ENCODE peak calls at places on chromosome 5, in eight cellular contexts. Q is body of pancreas; O is HFF-Myc; I is neural crest cell; R is heart left ventricle; A is PC-3; H is astrocyte of the cerebellum; E is CD8-positive, alpha-beta T cell. D is an unnamed sample.

GRCh38 chr5:7705261-7705660 is 145.7 kb downstream of the CFAP90 start:
- DNase-seq in R (no peak), E (no peak), A (no peak), O (no peak), I (peak), H (no peak), Q (no peak), D (no peak)

GRCh38 chr5:117594165-117594564 is 1019.5 kb upstream of the SEMA6A start:
- DNase-seq in H (peak), A (no peak), Q (peak), O (no peak), R (no peak), I (no peak), E (no peak), D (peak)

GRCh38 chr5:180541710-180542109 is 47.5 kb downstream of the CNOT6 start:
- DNase-seq in E (no peak), O (no peak), I (no peak), A (no peak), H (no peak), R (no peak), Q (no peak), D (no peak)

GRCh38 chr5:84274585-84275468 is 109.9 kb downstream of the EDIL3 start:
- DNase-seq in R (no peak), E (no peak), O (no peak), Q (peak), H (no peak), I (peak), A (peak), D (no peak)

GRCh38 chr5:140647042-140647341 is 438 bp downstream of the NDUFA2 start:
- DNase-seq in Q (no peak), O (no peak), R (no peak), I (no peak), E (no peak), A (no peak), H (no peak), D (no peak)

GRCh38 chr5:168978015-168978414 is 322.9 kb downstream of the SLIT3 start:
- DNase-seq in A (peak), R (no peak), Q (no peak), O (no peak), I (no peak), E (no peak), H (no peak), D (peak)

GRCh38 chr5:179624841-179625271 is 1.4 kb upstream of the HNRNPH1 start:
- DNase-seq in O (no peak), I (no peak), H (no peak), Q (peak), A (no peak), R (no peak), E (no peak), D (no peak)

GRCh38 chr5:117299940-117300339 is 725.3 kb upstream of the SEMA6A start:
- DNase-seq in E (no peak), I (no peak), Q (no peak), H (no peak), R (no peak), O (no peak), A (no peak), D (no peak)

GRCh38 chr5:99675974-99676373 is 747.2 kb upstream of the CHD1 start:
- DNase-seq in H (no peak), A (no peak), R (no peak), I (no peak), Q (no peak), E (no peak), O (no peak), D (no peak)

GRCh38 chr5:81513468-81513867 is 119.5 kb upstream of the ACOT12 start:
- DNase-seq in I (no peak), E (no peak), H (no peak), O (no peak), Q (no peak), A (no peak), R (no peak), D (no peak)

GRCh38 chr5:76426391-76426802 is 23.3 kb downstream of the IQGAP2 start:
- DNase-seq in H (no peak), O (no peak), I (no peak), Q (no peak), E (no peak), R (no peak), A (no peak), D (no peak)

GRCh38 chr5:58738336-58738735 is 155.5 kb downstream of the RAB3C start:
- DNase-seq in O (no peak), E (no peak), I (no peak), A (no peak), R (no peak), Q (no peak), H (no peak), D (no peak)

GRCh38 chr5:138032572-138033274 is at the start of gene FAM13B:
- DNase-seq in A (peak), O (no peak), H (no peak), I (peak), Q (peak), E (peak), R (peak), D (no peak)
- TF ChIP-seq CTCF in A (no peak), O (no peak), H (no peak), I (peak), Q (no peak), E (no peak), R (no peak), D (peak)

DNA sequence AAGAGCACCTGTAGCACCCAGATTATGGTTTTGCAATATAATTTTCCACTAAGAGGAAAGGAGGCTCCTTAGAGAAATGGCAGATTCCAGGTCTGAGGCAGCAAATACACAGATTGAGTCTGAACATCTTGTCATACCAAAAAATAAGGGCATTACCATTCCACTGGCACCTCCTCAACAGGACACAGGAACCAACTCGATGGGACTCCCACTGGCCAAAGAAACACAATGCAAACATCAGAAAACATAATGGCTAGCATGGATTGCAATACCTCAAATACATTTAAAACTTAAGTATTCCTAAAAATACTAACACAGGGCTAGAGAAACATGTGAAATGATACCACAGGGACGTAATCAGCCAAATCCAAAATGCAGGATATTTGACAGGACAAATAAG is 12.4 kb upstream of the RANBP17 start:
- DNase-seq in O (no peak), Q (no peak), H (no peak), A (no peak), R (no peak), I (no peak), E (no peak), D (no peak)
- TF ChIP-seq CTCF in O (no peak), Q (no peak), H (no peak), A (no peak), R (no peak), I (no peak), E (no peak), D (no peak)

DNA sequence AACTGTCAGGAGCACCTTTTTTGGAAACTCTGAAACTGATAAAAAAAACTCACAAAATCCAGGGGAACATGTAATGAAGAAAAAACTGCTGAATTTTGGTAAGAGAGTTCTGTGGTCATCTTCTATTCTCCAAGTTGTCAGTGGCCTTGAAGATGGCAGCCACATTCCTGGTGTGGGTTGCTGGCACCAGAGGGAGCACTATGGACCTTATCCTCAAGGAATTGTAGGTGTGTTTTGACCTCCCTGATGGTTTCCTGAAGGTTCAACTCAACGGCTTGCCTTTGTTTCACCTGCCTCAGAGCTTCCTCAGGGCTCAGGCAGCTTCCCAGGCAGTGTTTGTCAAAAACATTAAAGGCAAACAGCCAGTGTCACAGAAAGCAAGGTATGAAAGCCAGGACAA is 2.2 kb upstream of the SLC38A9 start:
- DNase-seq in H (no peak), O (no peak), E (no peak), I (no peak), A (no peak), R (no peak), Q (no peak), D (no peak)
- TF ChIP-seq CTCF in H (peak), O (peak), E (no peak), I (no peak), A (no peak), R (no peak), Q (no peak), D (no peak)

GRCh38 chr5:78953092-78953800 is 31.9 kb downstream of the ARSB start:
- DNase-seq in R (no peak), I (no peak), A (no peak), H (no peak), Q (no peak), E (no peak), O (peak), D (peak)
- TF ChIP-seq CTCF in R (no peak), I (no peak), A (no peak), H (no peak), Q (no peak), E (no peak), O (no peak), D (no peak)

DNA sequence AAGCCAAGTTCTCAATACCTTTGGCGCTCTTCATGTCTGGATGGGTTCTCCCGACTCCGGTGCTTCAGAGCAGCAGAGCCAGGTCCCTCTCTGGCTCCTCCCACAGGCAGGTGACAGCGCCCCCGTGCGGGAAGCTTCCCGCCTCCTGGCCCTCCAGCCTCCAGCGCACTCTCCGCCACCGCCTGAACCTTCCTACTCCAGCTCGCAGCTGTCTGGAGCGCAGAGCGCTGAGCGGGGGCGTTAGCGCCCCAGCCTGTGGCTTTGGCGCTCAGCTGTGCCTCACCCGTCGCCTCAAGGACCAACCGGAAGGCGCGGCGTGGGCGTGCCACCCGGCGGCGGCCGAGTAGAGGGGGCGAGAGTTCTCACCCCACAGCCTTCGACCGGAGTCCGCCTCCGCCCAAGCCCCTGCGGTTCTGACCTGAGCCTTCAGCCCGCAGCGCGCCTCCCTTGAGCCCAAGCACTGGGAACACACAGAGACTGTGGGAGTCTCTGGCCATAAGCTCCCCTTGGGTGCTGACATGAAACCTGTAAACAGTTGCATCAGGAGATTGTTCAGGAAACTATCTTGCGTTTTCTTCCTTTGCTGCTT is at the start of gene SLCO4C1:
- DNase-seq in A (no peak), R (peak), I (peak), O (no peak), E (peak), Q (peak), H (peak), D (no peak)
- TF ChIP-seq CTCF in A (no peak), R (peak), I (peak), O (peak), E (peak), Q (peak), H (peak), D (peak)

GRCh38 chr5:154422298-154422697 is 23.5 kb upstream of the SAP30L start:
- DNase-seq in I (no peak), O (no peak), E (no peak), H (no peak), R (no peak), Q (no peak), A (no peak), D (no peak)

GRCh38 chr5:154418344-154418820 is 27.4 kb upstream of the SAP30L start:
- DNase-seq in R (no peak), O (no peak), A (no peak), I (no peak), E (no peak), Q (no peak), H (no peak), D (no peak)

GRCh38 chr5:154419236-154419635 is 26.6 kb upstream of the SAP30L start:
- DNase-seq in Q (no peak), H (no peak), O (no peak), I (no peak), A (no peak), E (no peak), R (no peak), D (no peak)

GRCh38 chr5:154421868-154422267 is 23.9 kb upstream of the SAP30L start:
- DNase-seq in A (peak), O (no peak), Q (no peak), H (no peak), R (no peak), I (no peak), E (no peak), D (no peak)
- TF ChIP-seq CTCF in A (peak), O (peak), Q (no peak), H (peak), R (peak), I (peak), E (no peak), D (peak)

GRCh38 chr5:72147601-72148000 is 40.3 kb downstream of the MAP1B start:
- DNase-seq in O (no peak), E (no peak), I (no peak), H (no peak), R (no peak), Q (no peak), A (no peak), D (no peak)

GRCh38 chr5:72152506-72152905 is 45.2 kb downstream of the MAP1B start:
- DNase-seq in I (no peak), E (no peak), H (no peak), A (no peak), Q (no peak), R (no peak), O (no peak), D (no peak)

GRCh38 chr5:72151169-72151568 is 43.9 kb downstream of the MAP1B start:
- DNase-seq in I (no peak), Q (no peak), H (no peak), E (no peak), R (no peak), A (no peak), O (no peak), D (no peak)

GRCh38 chr5:72151646-72152045 is 44.4 kb downstream of the MAP1B start:
- DNase-seq in I (no peak), H (no peak), Q (no peak), O (no peak), R (no peak), A (no peak), E (no peak), D (no peak)

DNA sequence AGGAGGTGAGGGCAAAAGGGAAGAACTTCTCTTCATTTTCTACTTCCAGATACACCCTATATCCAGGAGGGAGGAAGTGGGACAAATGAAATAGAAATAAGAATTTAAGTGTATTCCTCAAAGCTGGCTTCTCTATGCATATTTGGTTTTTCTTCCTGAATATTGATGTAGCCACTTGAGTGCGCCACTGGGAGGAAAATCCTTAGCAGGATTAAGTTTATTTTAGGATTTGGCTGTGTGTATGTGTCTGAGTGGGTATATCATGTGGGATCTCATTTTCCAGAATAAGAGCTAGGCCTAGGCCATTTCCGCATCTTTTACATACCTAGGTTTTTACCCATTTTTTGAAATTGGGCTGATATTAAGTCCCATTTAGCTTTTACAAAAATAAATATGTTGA is 42.5 kb downstream of the MAP1B start:
- DNase-seq in H (no peak), R (no peak), E (no peak), Q (no peak), O (no peak), I (no peak), A (no peak), D (no peak)
- TF ChIP-seq CTCF in H (peak), R (no peak), E (no peak), Q (no peak), O (no peak), I (no peak), A (peak), D (peak)

GRCh38 chr5:174464504-174465165 is 259.7 kb upstream of the MSX2 start:
- DNase-seq in H (no peak), O (no peak), I (no peak), Q (no peak), E (no peak), A (peak), R (no peak), D (no peak)
- TF ChIP-seq CTCF in H (peak), O (no peak), I (peak), Q (no peak), E (no peak), A (peak), R (no peak), D (no peak)

D was measured in BJ.